ENCODE peak calls at places on chromosomes 3 and 15, in four cellular contexts. One of them, this sample, is unnamed. For H3K36me3, the result is how much of the 10 kb centered on the place peaks cover.

GRCh38 chr3:52769786-52770445 is 824 bp downstream of the NEK4 start:
- DNase-seq in hepatocyte: no peak
- DNase-seq in brain microvascular endothelial cell: no peak
- DNase-seq in endodermal cell: no peak
- DNase-seq in this sample: no peak

GRCh38 chr3:49098429-49098828 is 4.6 kb upstream of the QRICH1 start:
- DNase-seq in hepatocyte: no peak
- DNase-seq in brain microvascular endothelial cell: no peak
- DNase-seq in endodermal cell: no peak
- DNase-seq in this sample: no peak

GRCh38 chr15:69760263-69760855 is 307.7 kb downstream of the RPLP1 start:
- DNase-seq in hepatocyte: no peak
- DNase-seq in brain microvascular endothelial cell: peak
- DNase-seq in endodermal cell: no peak
- DNase-seq in this sample: no peak

GRCh38 chr3:115615451-115615850 is 7.9 kb upstream of the GAP43 start:
- DNase-seq in hepatocyte: no peak
- DNase-seq in brain microvascular endothelial cell: no peak
- DNase-seq in endodermal cell: peak
- DNase-seq in this sample: no peak

GRCh38 chr15:48031973-48032372 is 88.8 kb upstream of the SLC24A5 start:
- DNase-seq in hepatocyte: no peak
- DNase-seq in brain microvascular endothelial cell: no peak
- DNase-seq in endodermal cell: no peak
- DNase-seq in this sample: no peak

GRCh38 chr3:114519415-114519814 is 225.6 kb downstream of the TIGIT start:
- DNase-seq in hepatocyte: peak
- DNase-seq in brain microvascular endothelial cell: peak
- DNase-seq in endodermal cell: peak
- DNase-seq in this sample: no peak

GRCh38 chr3:27533718-27534578 is 49.8 kb upstream of the SLC4A7 start:
- DNase-seq in hepatocyte: peak
- DNase-seq in brain microvascular endothelial cell: peak
- DNase-seq in endodermal cell: peak
- DNase-seq in this sample: peak

GRCh38 chr15:48962662-48963523 is 826 bp downstream of the SHC4 start:
- DNase-seq in hepatocyte: peak
- DNase-seq in brain microvascular endothelial cell: peak
- DNase-seq in endodermal cell: peak
- DNase-seq in this sample: no peak

GRCh38 chr3:142536519-142536918 is 42.0 kb downstream of the ATR start:
- DNase-seq in hepatocyte: no peak
- DNase-seq in brain microvascular endothelial cell: no peak
- DNase-seq in endodermal cell: no peak
- DNase-seq in this sample: no peak

GRCh38 chr3:142543307-142543706 is 35.2 kb downstream of the ATR start:
- DNase-seq in hepatocyte: no peak
- DNase-seq in brain microvascular endothelial cell: no peak
- DNase-seq in endodermal cell: no peak
- DNase-seq in this sample: no peak

GRCh38 chr3:142542054-142542453 is 36.5 kb downstream of the ATR start:
- DNase-seq in hepatocyte: no peak
- DNase-seq in brain microvascular endothelial cell: no peak
- DNase-seq in endodermal cell: no peak
- DNase-seq in this sample: no peak
- H3K36me3 ChIP-seq in hepatocyte: under half
- H3K36me3 ChIP-seq in brain microvascular endothelial cell: under half
- H3K36me3 ChIP-seq in endodermal cell: under half
- H3K36me3 ChIP-seq in this sample: under half

GRCh38 chr3:183967693-183968092 is 50.0 kb downstream of the ABCC5 start:
- DNase-seq in hepatocyte: peak
- DNase-seq in brain microvascular endothelial cell: no peak
- DNase-seq in endodermal cell: no peak
- DNase-seq in this sample: no peak

GRCh38 chr3:183968846-183969245 is 48.8 kb downstream of the ABCC5 start:
- DNase-seq in hepatocyte: peak
- DNase-seq in brain microvascular endothelial cell: no peak
- DNase-seq in endodermal cell: no peak
- DNase-seq in this sample: peak

GRCh38 chr3:183966361-183966791 is 51.3 kb downstream of the ABCC5 start:
- DNase-seq in hepatocyte: peak
- DNase-seq in brain microvascular endothelial cell: no peak
- DNase-seq in endodermal cell: no peak
- DNase-seq in this sample: no peak
- H3K36me3 ChIP-seq in hepatocyte: under half
- H3K36me3 ChIP-seq in brain microvascular endothelial cell: under half
- H3K36me3 ChIP-seq in endodermal cell: under half
- H3K36me3 ChIP-seq in this sample: under half

GRCh38 chr3:136914739-136915138 is 43.0 kb upstream of the IL20RB start:
- DNase-seq in hepatocyte: no peak
- DNase-seq in brain microvascular endothelial cell: no peak
- DNase-seq in endodermal cell: no peak
- DNase-seq in this sample: no peak

GRCh38 chr3:136910697-136911096 is 47.1 kb upstream of the IL20RB start:
- DNase-seq in hepatocyte: no peak
- DNase-seq in brain microvascular endothelial cell: no peak
- DNase-seq in endodermal cell: no peak
- DNase-seq in this sample: no peak

GRCh38 chr3:136916200-136916599 is 41.6 kb upstream of the IL20RB start:
- DNase-seq in hepatocyte: no peak
- DNase-seq in brain microvascular endothelial cell: no peak
- DNase-seq in endodermal cell: no peak
- DNase-seq in this sample: no peak

GRCh38 chr3:136909187-136909586 is 47.2 kb downstream of the NCK1 start:
- DNase-seq in hepatocyte: no peak
- DNase-seq in brain microvascular endothelial cell: no peak
- DNase-seq in endodermal cell: no peak
- DNase-seq in this sample: no peak

GRCh38 chr3:136913168-136913567 is 44.6 kb upstream of the IL20RB start:
- DNase-seq in hepatocyte: no peak
- DNase-seq in brain microvascular endothelial cell: no peak
- DNase-seq in endodermal cell: no peak
- DNase-seq in this sample: no peak
- H3K36me3 ChIP-seq in hepatocyte: under half
- H3K36me3 ChIP-seq in brain microvascular endothelial cell: under half
- H3K36me3 ChIP-seq in endodermal cell: under half
- H3K36me3 ChIP-seq in this sample: under half

GRCh38 chr3:128067481-128067880 is 15.2 kb downstream of the SEC61A1 start:
- DNase-seq in hepatocyte: no peak
- DNase-seq in brain microvascular endothelial cell: no peak
- DNase-seq in endodermal cell: peak
- DNase-seq in this sample: no peak

GRCh38 chr3:128071771-128072453 is 19.7 kb downstream of the SEC61A1 start:
- DNase-seq in hepatocyte: no peak
- DNase-seq in brain microvascular endothelial cell: no peak
- DNase-seq in endodermal cell: peak
- DNase-seq in this sample: no peak

GRCh38 chr3:128070898-128071591 is 18.8 kb downstream of the SEC61A1 start:
- DNase-seq in hepatocyte: no peak
- DNase-seq in brain microvascular endothelial cell: no peak
- DNase-seq in endodermal cell: peak
- DNase-seq in this sample: no peak

GRCh38 chr3:128068156-128068620 is 16.0 kb downstream of the SEC61A1 start:
- DNase-seq in hepatocyte: peak
- DNase-seq in brain microvascular endothelial cell: no peak
- DNase-seq in endodermal cell: peak
- DNase-seq in this sample: no peak

GRCh38 chr3:128069271-128069670 is 17.0 kb downstream of the SEC61A1 start:
- DNase-seq in hepatocyte: no peak
- DNase-seq in brain microvascular endothelial cell: no peak
- DNase-seq in endodermal cell: peak
- DNase-seq in this sample: no peak
- H3K36me3 ChIP-seq in hepatocyte: under half
- H3K36me3 ChIP-seq in brain microvascular endothelial cell: half or more
- H3K36me3 ChIP-seq in endodermal cell: half or more
- H3K36me3 ChIP-seq in this sample: half or more

DNA sequence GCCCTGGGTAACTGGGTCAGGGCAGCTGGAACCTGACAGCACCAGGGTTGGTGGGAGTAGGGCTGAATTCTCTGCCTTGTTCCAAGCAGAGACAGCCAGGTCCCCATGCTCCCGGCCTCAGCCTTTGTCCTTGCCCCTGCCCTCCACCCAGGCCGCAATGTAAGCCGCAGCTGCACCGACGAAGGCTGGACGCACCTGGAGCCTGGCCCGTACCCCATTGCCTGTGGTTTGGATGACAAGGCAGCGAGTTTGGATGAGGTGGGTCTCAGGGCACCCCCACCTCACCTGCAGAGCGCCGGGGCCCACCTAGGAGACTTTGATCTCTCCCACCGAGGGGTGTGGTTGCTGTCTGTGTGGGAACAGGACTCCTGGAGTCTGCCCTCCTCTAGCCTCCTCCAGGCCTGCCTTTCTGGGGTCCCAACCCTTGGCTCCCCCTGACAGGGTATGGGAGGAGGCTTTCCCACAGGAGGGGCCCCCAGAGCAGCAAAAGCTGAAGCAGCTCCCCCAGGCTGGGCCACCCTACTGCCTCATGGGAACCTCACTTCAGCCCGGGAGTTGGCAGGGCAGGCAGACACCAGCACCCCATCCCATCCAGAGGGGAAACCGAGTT is 23.4 kb downstream of the VIPR1 start:
- DNase-seq in hepatocyte: no peak
- DNase-seq in brain microvascular endothelial cell: no peak
- DNase-seq in endodermal cell: no peak
- DNase-seq in this sample: no peak
- H3K36me3 ChIP-seq in hepatocyte: under half
- H3K36me3 ChIP-seq in brain microvascular endothelial cell: under half
- H3K36me3 ChIP-seq in endodermal cell: under half
- H3K36me3 ChIP-seq in this sample: under half

This sample was measured in BJ.